ENCODE peak calls at places on chromosome 10, in nine cellular contexts. C is iPS-NIHi11; T is AG04450; B is NCI-H1105 treated with DMSO at 0.1 percent for 48 hours; R is H4; Z is germinal center; A is activated CD8-positive, alpha-beta memory T cell treated with anti-CD3 and anti-CD28 coated beads, Interleukin-2, amount 10 ng/mL, durations not matched to agents 7 days and 5 days; F is posterior vena cava; I is WTC11. W is an unnamed sample.

GRCh38 chr10:62270020-62270419 is 1.4 kb upstream of the RTKN2 start:
- DNase-seq in C (no peak), T (no peak), B (no peak), R (no peak), Z (no peak), A (no peak), F (no peak), I (no peak), W (no peak)

GRCh38 chr10:88565072-88565471 is 18.0 kb downstream of the RNLS start:
- DNase-seq in C (peak), T (no peak), B (peak), R (peak), Z (peak), A (no peak), F (no peak), I (no peak), W (peak)

GRCh38 chr10:130485241-130485957 is 349.2 kb downstream of the GLRX3 start:
- DNase-seq in C (no peak), T (no peak), B (no peak), R (no peak), Z (no peak), A (no peak), F (peak), I (no peak), W (no peak)

GRCh38 chr10:72229261-72230251 is 13.5 kb upstream of the ASCC1 start:
- DNase-seq in C (no peak), T (no peak), B (no peak), R (no peak), Z (no peak), A (no peak), F (no peak), I (no peak), W (peak)

GRCh38 chr10:126468876-126469643 is 80.8 kb upstream of the ADAM12 start:
- DNase-seq in C (no peak), T (no peak), B (no peak), R (peak), Z (no peak), A (no peak), F (no peak), I (no peak), W (peak)

GRCh38 chr10:88946200-88946599 is 6.4 kb downstream of the ACTA2 start:
- DNase-seq in C (no peak), T (no peak), B (no peak), R (no peak), Z (no peak), A (no peak), F (no peak), I (no peak), W (no peak)

GRCh38 chr10:5698062-5698461 is 13.4 kb downstream of the TASOR2 start:
- DNase-seq in C (no peak), T (no peak), B (no peak), R (no peak), Z (no peak), A (no peak), F (no peak), I (no peak), W (no peak)

GRCh38 chr10:6416892-6417512 is 163.1 kb downstream of the PRKCQ start:
- DNase-seq in C (peak), T (no peak), B (peak), R (peak), Z (peak), A (no peak), F (no peak), I (no peak), W (peak)

GRCh38 chr10:28686835-28687682 is 9.7 kb downstream of the BAMBI start:
- DNase-seq in C (no peak), T (no peak), B (no peak), R (no peak), Z (no peak), A (no peak), F (no peak), I (no peak), W (peak)

GRCh38 chr10:121675344-121675743 is 77.1 kb upstream of the FGFR2 start:
- DNase-seq in C (no peak), T (no peak), B (no peak), R (no peak), Z (no peak), A (no peak), F (no peak), I (no peak), W (no peak)

GRCh38 chr10:21499910-21500577 is 25.4 kb downstream of the SKIDA1 start:
- DNase-seq in C (peak), T (no peak), B (no peak), R (no peak), Z (peak), A (no peak), F (no peak), I (peak), W (peak)

GRCh38 chr10:22712959-22713852 is 1.2 kb downstream of the PIP4K2A start:
- DNase-seq in C (peak), T (no peak), B (no peak), R (no peak), Z (peak), A (peak), F (peak), I (peak), W (peak)

GRCh38 chr10:23294638-23295247 is 49.9 kb downstream of the C10orf67 start:
- DNase-seq in C (no peak), T (no peak), B (peak), R (no peak), Z (no peak), A (no peak), F (no peak), I (no peak), W (peak)

GRCh38 chr10:102675887-102676616 is 31.8 kb downstream of the TRIM8 start:
- DNase-seq in C (no peak), T (peak), B (no peak), R (peak), Z (no peak), A (no peak), F (no peak), I (no peak), W (peak)

GRCh38 chr10:33333260-33334169 is 952 bp downstream of the NRP1 start:
- DNase-seq in C (no peak), T (no peak), B (peak), R (no peak), Z (peak), A (peak), F (no peak), I (no peak), W (peak)

GRCh38 chr10:14244801-14245211 is 85.9 kb downstream of the FRMD4A start:
- DNase-seq in C (no peak), T (no peak), B (no peak), R (peak), Z (no peak), A (no peak), F (no peak), I (no peak), W (peak)

GRCh38 chr10:9198611-9199010 is 1144.1 kb downstream of the GATA3 start:
- DNase-seq in C (no peak), T (peak), B (no peak), R (no peak), Z (no peak), A (no peak), F (no peak), I (no peak), W (peak)

GRCh38 chr10:34815174-34816066 is at the start of gene PARD3:
- DNase-seq in C (peak), T (no peak), B (peak), R (peak), Z (no peak), A (no peak), F (no peak), I (peak), W (peak)

GRCh38 chr10:21509391-21510217 is 15.9 kb downstream of the SKIDA1 start:
- DNase-seq in C (peak), T (no peak), B (no peak), R (no peak), Z (no peak), A (no peak), F (no peak), I (peak), W (no peak)

GRCh38 chr10:86979296-86979818 is 11.1 kb downstream of the ADIRF start:
- DNase-seq in C (no peak), T (no peak), B (no peak), R (no peak), Z (no peak), A (no peak), F (no peak), I (no peak), W (no peak)

GRCh38 chr10:93410697-93411348 is 71.3 kb downstream of the MYOF start:
- DNase-seq in C (no peak), T (no peak), B (no peak), R (no peak), Z (no peak), A (no peak), F (no peak), I (no peak), W (no peak)

GRCh38 chr10:28592953-28593352 is 60.0 kb downstream of the WAC start:
- DNase-seq in C (no peak), T (peak), B (no peak), R (peak), Z (no peak), A (no peak), F (no peak), I (no peak), W (peak)

GRCh38 chr10:61845950-61846268 is 55.6 kb upstream of the ARID5B start:
- DNase-seq in C (no peak), T (no peak), B (no peak), R (no peak), Z (no peak), A (no peak), F (no peak), I (no peak), W (no peak)

GRCh38 chr10:108336836-108337235 is 1172.3 kb upstream of the SORCS1 start:
- DNase-seq in C (no peak), T (no peak), B (no peak), R (no peak), Z (no peak), A (no peak), F (no peak), I (no peak), W (no peak)

GRCh38 chr10:77513783-77514331 is 123.8 kb downstream of the KCNMA1 start:
- DNase-seq in C (peak), T (peak), B (no peak), R (peak), Z (no peak), A (no peak), F (no peak), I (no peak), W (peak)

GRCh38 chr10:75355706-75356105 is 45.9 kb downstream of the ZNF503 start:
- DNase-seq in C (no peak), T (no peak), B (no peak), R (no peak), Z (no peak), A (no peak), F (no peak), I (no peak), W (no peak)

GRCh38 chr10:70753841-70754621 is 31.1 kb downstream of the TBATA start:
- DNase-seq in C (peak), T (no peak), B (no peak), R (no peak), Z (no peak), A (no peak), F (peak), I (peak), W (no peak)

W was measured in fibroblast of villous mesenchyme.